ENCODE peak calls at places on chromosomes 1 and 21, in seven cellular contexts. U is NCI-H1105 treated with DMSO at 0.1 percent for 48 hours; T is stimulated activated CD4-positive, alpha-beta T cell treated with anti-CD3 and anti-CD28 coated beads, Interleukin-2, amount 100 ng/mL, for 48 hours; J is fibroblast of the conjunctiva; D is CD4-positive, alpha-beta T cell; A is mucosa of descending colon; I is AG08395. B is an unnamed sample.

GRCh38 chr1:155044812-155045690 is 6.1 kb upstream of the ADAM15 start:
- DNase-seq in I (peak), U (peak), T (peak), A (peak), J (peak), D (peak), B (peak)

GRCh38 chr1:18643154-18644012 is 12.7 kb downstream of the PAX7 start:
- DNase-seq in D (no peak), T (no peak), A (no peak), J (no peak), I (peak), U (peak), B (no peak)

GRCh38 chr1:105072850-105073249 is 1323.2 kb downstream of the AMY1C start:
- DNase-seq in I (no peak), A (no peak), D (no peak), J (no peak), T (no peak), U (no peak), B (no peak)

GRCh38 chr1:161200992-161201827 is 957 bp upstream of the NDUFS2 start:
- DNase-seq in A (no peak), I (peak), T (no peak), J (no peak), D (no peak), U (no peak), B (peak)

GRCh38 chr1:117120774-117121588 is 568 bp downstream of the TRIM45 start:
- DNase-seq in A (peak), D (no peak), U (no peak), J (peak), T (no peak), I (peak), B (peak)

GRCh38 chr21:44903054-44903685 is 17.5 kb downstream of the ITGB2 start:
- DNase-seq in J (no peak), U (no peak), D (no peak), T (no peak), I (no peak), A (no peak), B (no peak)

GRCh38 chr21:38982096-38982495 is 176.4 kb downstream of the ETS2 start:
- DNase-seq in J (no peak), A (no peak), T (no peak), D (no peak), I (no peak), U (no peak), B (no peak)

GRCh38 chr1:214416417-214417212 is 134.8 kb downstream of the PTPN14 start:
- DNase-seq in D (no peak), T (no peak), A (no peak), J (no peak), U (peak), I (peak), B (no peak)

GRCh38 chr1:103190746-103191145 is 82.4 kb upstream of the COL11A1 start:
- DNase-seq in D (no peak), A (no peak), U (no peak), I (no peak), T (no peak), J (no peak), B (no peak)

GRCh38 chr21:34947122-34947534 is 102.0 kb downstream of the RUNX1 start:
- DNase-seq in I (no peak), T (no peak), J (no peak), A (no peak), D (no peak), U (no peak), B (no peak)

GRCh38 chr1:225488671-225489070 is 60.8 kb upstream of the LBR start:
- DNase-seq in A (no peak), U (no peak), I (no peak), J (no peak), T (no peak), D (no peak), B (no peak)

GRCh38 chr1:25922633-25923567 is 16.7 kb upstream of the STMN1 start:
- DNase-seq in A (peak), J (no peak), I (peak), U (peak), T (peak), D (peak), B (peak)

GRCh38 chr1:168081373-168082007 is 55.2 kb downstream of the GPR161 start:
- DNase-seq in A (no peak), I (peak), U (no peak), T (no peak), D (no peak), J (peak), B (no peak)

GRCh38 chr1:100265562-100265930 is 470 bp upstream of the RTCA start:
- DNase-seq in I (peak), J (no peak), T (no peak), A (no peak), D (no peak), U (peak), B (no peak)

GRCh38 chr1:233635765-233636502 is 22.0 kb downstream of the KCNK1 start:
- DNase-seq in A (no peak), U (no peak), I (no peak), D (no peak), J (no peak), T (no peak), B (no peak)

GRCh38 chr1:76352741-76353435 is 278.3 kb downstream of the ST6GALNAC3 start:
- DNase-seq in D (no peak), A (no peak), I (no peak), U (no peak), T (no peak), J (no peak), B (no peak)

GRCh38 chr1:159934136-159935039 is 9.1 kb upstream of the TAGLN2 start:
- DNase-seq in J (no peak), A (no peak), U (no peak), D (no peak), I (no peak), T (no peak), B (no peak)

GRCh38 chr1:61142726-61143500 is 60.6 kb downstream of the NFIA start:
- DNase-seq in T (no peak), J (no peak), I (no peak), U (peak), A (peak), D (no peak), B (no peak)

GRCh38 chr1:192732787-192733186 is 76.1 kb upstream of the RGS2 start:
- DNase-seq in J (no peak), T (no peak), I (no peak), D (no peak), A (no peak), U (no peak), B (no peak)

GRCh38 chr1:154301582-154301981 is 19.3 kb upstream of the AQP10 start:
- DNase-seq in A (no peak), T (no peak), J (no peak), U (no peak), D (no peak), I (no peak), B (no peak)

GRCh38 chr1:26724938-26725337 is 29.1 kb downstream of the ARID1A start:
- DNase-seq in J (no peak), T (no peak), A (no peak), U (no peak), I (no peak), D (no peak), B (no peak)

GRCh38 chr1:52180176-52180575 is 38.3 kb downstream of the ZFYVE9 start:
- DNase-seq in I (no peak), T (no peak), A (no peak), U (no peak), D (no peak), J (no peak), B (no peak)

GRCh38 chr1:177983824-177984528 is 14.1 kb upstream of the SEC16B start:
- DNase-seq in T (no peak), J (peak), A (peak), U (peak), I (peak), D (no peak), B (peak)